ENCODE peak calls at places on chromosomes 2 and 18, in seven cellular contexts. K is fibroblast of pulmonary artery; N is GM12892; D is CD8-positive, alpha-beta T cell; B is NCI-H1105 treated with DMSO at 0.1 percent for 48 hours; V is iris pigment epithelial cell; Z is B cell. F is an unnamed sample.

GRCh38 chr2:145563752-145564615 is 1044.1 kb upstream of the ZEB2 start:
- DNase-seq in K (no peak), N (no peak), D (no peak), B (peak), V (peak), Z (no peak), F (no peak)

GRCh38 chr18:57561728-57562423 is 24.6 kb downstream of the FECH start:
- DNase-seq in K (peak), N (peak), D (no peak), B (peak), V (peak), Z (no peak), F (peak)

GRCh38 chr18:48736861-48737260 is 198.0 kb downstream of the CTIF start:
- DNase-seq in K (no peak), N (no peak), D (no peak), B (no peak), V (no peak), Z (no peak), F (no peak)

GRCh38 chr2:104849618-104850097 is 4.3 kb upstream of the POU3F3 start:
- DNase-seq in K (peak), N (no peak), D (peak), B (peak), V (peak), Z (no peak), F (peak)

GRCh38 chr2:120601566-120601965 is 134.1 kb upstream of the GLI2 start:
- DNase-seq in K (no peak), N (no peak), D (no peak), B (no peak), V (no peak), Z (no peak), F (no peak)

GRCh38 chr2:181781082-181781786 is 100.9 kb upstream of the NEUROD1 start:
- DNase-seq in K (no peak), N (no peak), D (no peak), B (peak), V (no peak), Z (no peak), F (no peak)

GRCh38 chr2:25976884-25977741 is 5.2 kb downstream of the KIF3C start:
- DNase-seq in K (no peak), N (no peak), D (no peak), B (no peak), V (peak), Z (no peak), F (no peak)

GRCh38 chr2:121689356-121689755 is 40.1 kb upstream of the CLASP1 start:
- DNase-seq in K (peak), N (no peak), D (no peak), B (peak), V (peak), Z (no peak), F (no peak)

GRCh38 chr2:95552911-95553310 is 38.9 kb upstream of the TRIM43 start:
- DNase-seq in K (no peak), N (no peak), D (no peak), B (no peak), V (peak), Z (no peak), F (no peak)

GRCh38 chr2:64276417-64277095 is 132.3 kb upstream of the PELI1 start:
- DNase-seq in K (peak), N (no peak), D (no peak), B (no peak), V (peak), Z (no peak), F (no peak)

GRCh38 chr2:185456517-185456916 is 282.1 kb upstream of the FSIP2 start:
- DNase-seq in K (peak), N (no peak), D (no peak), B (no peak), V (peak), Z (no peak), F (no peak)

GRCh38 chr2:39865751-39866150 is 86.7 kb upstream of the THUMPD2 start:
- DNase-seq in K (no peak), N (no peak), D (no peak), B (no peak), V (no peak), Z (no peak), F (no peak)

GRCh38 chr18:44568343-44568742 is 112.3 kb upstream of the SETBP1 start:
- DNase-seq in K (no peak), N (no peak), D (no peak), B (no peak), V (no peak), Z (no peak), F (no peak)

GRCh38 chr18:56921888-56922480 is 224.9 kb upstream of the BOD1L2 start:
- DNase-seq in K (peak), N (no peak), D (no peak), B (no peak), V (no peak), Z (no peak), F (no peak)

GRCh38 chr18:23844991-23845680 is 155.9 kb downstream of the LAMA3 start:
- DNase-seq in K (peak), N (no peak), D (no peak), B (no peak), V (peak), Z (no peak), F (no peak)

GRCh38 chr2:216648105-216648504 is 14.9 kb downstream of the IGFBP2 start:
- DNase-seq in K (peak), N (no peak), D (no peak), B (no peak), V (peak), Z (no peak), F (no peak)

GRCh38 chr2:160956243-160956802 is 203.9 kb upstream of the TANK start:
- DNase-seq in K (no peak), N (no peak), D (no peak), B (no peak), V (no peak), Z (no peak), F (no peak)

GRCh38 chr2:113757059-113757657 is 716 bp upstream of the SLC35F5 start:
- DNase-seq in K (no peak), N (no peak), D (no peak), B (no peak), V (no peak), Z (no peak), F (no peak)

GRCh38 chr18:77001979-77002378 is 130.6 kb downstream of the MBP start:
- DNase-seq in K (no peak), N (no peak), D (no peak), B (no peak), V (no peak), Z (no peak), F (no peak)

GRCh38 chr18:7755753-7756475 is 188.8 kb downstream of the PTPRM start:
- DNase-seq in K (peak), N (no peak), D (no peak), B (no peak), V (peak), Z (no peak), F (no peak)

GRCh38 chr2:240595381-240596079 is 9.0 kb downstream of the CAPN10 start:
- DNase-seq in K (no peak), N (peak), D (no peak), B (no peak), V (peak), Z (peak), F (peak)